ENCODE peak calls at places on chromosomes 2 and 18, in four cellular contexts. L is astrocyte of the cerebellum, R is body of pancreas, P is psoas muscle. Q is an unnamed sample.

GRCh38 chr2:43276517-43276931 is 50.1 kb upstream of the ZFP36L2 start:
- DNase-seq in L (no peak), R (no peak), P (no peak), Q (no peak)

GRCh38 chr2:107437807-107438206 is 388.9 kb upstream of the RGPD4 start:
- DNase-seq in L (no peak), R (no peak), P (no peak), Q (no peak)

GRCh38 chr2:20935168-20935567 is 108.7 kb downstream of the APOB start:
- DNase-seq in L (no peak), R (no peak), P (no peak), Q (no peak)

GRCh38 chr18:7329036-7329435 is 98.1 kb downstream of the LRRC30 start:
- DNase-seq in L (no peak), R (no peak), P (no peak), Q (no peak)

GRCh38 chr2:159853101-159853500 is 55.1 kb upstream of the CD302 start:
- DNase-seq in L (no peak), R (no peak), P (no peak), Q (no peak)

GRCh38 chr18:22932885-22933205 is 283 bp upstream of the RBBP8 start:
- DNase-seq in L (no peak), R (no peak), P (no peak), Q (no peak)

GRCh38 chr2:98777710-98778109 is 46.8 kb upstream of the MGAT4A start:
- DNase-seq in L (no peak), R (no peak), P (no peak), Q (no peak)

GRCh38 chr2:19845323-19845920 is 56.4 kb downstream of the TTC32 start:
- DNase-seq in L (no peak), R (no peak), P (no peak), Q (no peak)

GRCh38 chr2:55587-56448 is 9.5 kb upstream of the FAM110C start:
- DNase-seq in L (no peak), R (no peak), P (no peak), Q (no peak)

GRCh38 chr18:2425426-2426317 is 145.6 kb downstream of the METTL4 start:
- DNase-seq in L (no peak), R (no peak), P (no peak), Q (no peak)

GRCh38 chr2:28392297-28393114 is at the start of gene FOSL2:
- DNase-seq in L (peak), R (peak), P (peak), Q (peak)
- TF ChIP-seq CTCF in L (no peak), R (no peak), P (peak), Q (no peak)

GRCh38 chr2:29314816-29315571 is 199.8 kb downstream of the CLIP4 start:
- DNase-seq in L (peak), R (no peak), P (no peak), Q (no peak)
- TF ChIP-seq CTCF in L (peak), R (no peak), P (no peak), Q (no peak)

DNA sequence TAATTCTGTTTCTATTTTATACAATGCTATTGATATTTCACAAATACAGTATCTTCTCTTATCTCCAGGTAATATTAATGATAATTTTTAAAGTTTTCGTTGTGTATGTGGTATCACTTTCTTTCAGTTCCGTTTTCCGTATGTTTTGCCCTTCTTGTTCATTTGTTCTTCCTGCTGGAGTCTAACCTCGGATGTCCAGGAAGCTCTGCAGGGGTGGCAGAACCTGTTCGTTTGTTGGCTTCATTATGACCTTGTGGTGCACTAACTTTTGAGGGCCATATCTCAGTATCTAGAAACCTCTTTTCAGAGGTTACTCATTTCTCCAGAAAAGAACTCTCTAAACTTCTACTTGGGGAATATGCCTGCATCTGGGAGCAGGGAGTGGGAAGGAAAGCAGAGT is 134.5 kb downstream of the NBAS start:
- DNase-seq in L (no peak), R (no peak), P (no peak), Q (no peak)
- TF ChIP-seq CTCF in L (no peak), R (no peak), P (no peak), Q (no peak)

GRCh38 chr2:6452702-6453481 is 412.8 kb downstream of the CMPK2 start:
- DNase-seq in L (no peak), R (no peak), P (no peak), Q (no peak)
- TF ChIP-seq CTCF in L (no peak), R (no peak), P (no peak), Q (no peak)

DNA sequence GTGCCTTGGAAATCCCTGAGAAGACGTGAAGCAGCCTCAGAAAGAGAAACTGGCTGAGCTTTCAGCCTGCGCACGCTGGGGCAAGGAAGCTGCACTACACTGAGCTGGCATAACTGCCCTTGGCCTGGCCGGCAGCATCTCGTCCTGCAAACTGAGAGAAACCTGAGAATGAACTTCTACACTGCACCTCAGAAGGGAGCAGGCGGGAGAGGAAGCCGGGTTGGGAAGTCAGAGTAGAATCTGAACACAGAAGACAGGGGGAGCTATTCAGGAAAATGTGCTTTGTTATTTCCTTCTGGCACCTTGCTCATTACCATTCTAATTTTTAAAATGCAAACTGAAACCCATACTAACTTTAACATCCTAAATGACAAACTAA is 70.9 kb downstream of the ZEB2 start:
- DNase-seq in L (no peak), R (no peak), P (no peak), Q (no peak)
- TF ChIP-seq CTCF in L (peak), R (no peak), P (peak), Q (peak)

GRCh38 chr2:232361646-232362045 is 16.9 kb upstream of the ALPP start:
- DNase-seq in L (no peak), R (no peak), P (no peak), Q (no peak)

GRCh38 chr2:232362174-232362913 is 16.2 kb upstream of the ALPP start:
- DNase-seq in L (no peak), R (no peak), P (no peak), Q (no peak)

GRCh38 chr2:232365621-232366321 is 12.8 kb upstream of the ALPP start:
- DNase-seq in L (no peak), R (no peak), P (no peak), Q (peak)

GRCh38 chr2:232367016-232367415 is 11.5 kb upstream of the ALPP start:
- DNase-seq in L (no peak), R (no peak), P (no peak), Q (no peak)

GRCh38 chr2:232363784-232364615 is 14.6 kb upstream of the ALPP start:
- DNase-seq in L (no peak), R (no peak), P (no peak), Q (no peak)
- TF ChIP-seq CTCF in L (no peak), R (no peak), P (no peak), Q (no peak)

GRCh38 chr2:108904680-108905079 is 84.3 kb downstream of the EDAR start:
- DNase-seq in L (no peak), R (no peak), P (no peak), Q (no peak)
- TF ChIP-seq CTCF in L (no peak), R (no peak), P (no peak), Q (no peak)

GRCh38 chr18:70382992-70383717 is 94.3 kb downstream of the SOCS6 start:
- DNase-seq in L (no peak), R (no peak), P (no peak), Q (no peak)
- TF ChIP-seq CTCF in L (no peak), R (no peak), P (no peak), Q (no peak)

GRCh38 chr2:138293549-138293948 is 208.0 kb upstream of the SPOPL start:
- DNase-seq in L (no peak), R (no peak), P (no peak), Q (no peak)
- TF ChIP-seq CTCF in L (no peak), R (no peak), P (no peak), Q (no peak)

GRCh38 chr18:10437837-10438236 is 16.6 kb upstream of the APCDD1 start:
- DNase-seq in L (no peak), R (no peak), P (no peak), Q (no peak)
- TF ChIP-seq CTCF in L (no peak), R (no peak), P (no peak), Q (no peak)

Q was measured in endothelial cell.